ENCODE peak calls at places on chromosomes 16 and 17, in four cellular contexts. G, S, A and T are unnamed samples.

GRCh38 chr17:43745541-43745940 is 13.1 kb downstream of the SOST start:
- DNase-seq in A (no peak), G (no peak), S (no peak), T (no peak)

GRCh38 chr17:27296427-27296979 is 2.6 kb downstream of the WSB1 start:
- DNase-seq in S (no peak), A (no peak), G (no peak), T (no peak)

GRCh38 chr17:38875477-38876080 is 5.7 kb downstream of the LASP1 start:
- DNase-seq in A (no peak), S (no peak), G (peak; percentile 88), T (no peak)

GRCh38 chr17:74737299-74738050 is 419 bp downstream of the RAB37 start:
- DNase-seq in G (peak; percentile 96), S (no peak), A (peak; percentile 61), T (no peak)

GRCh38 chr17:47941998-47942490 is 673 bp downstream of the PNPO start:
- DNase-seq in A (no peak), G (no peak), S (no peak), T (no peak)

GRCh38 chr16:16009396-16009795 is 60.0 kb downstream of the ABCC1 start:
- DNase-seq in A (no peak), G (no peak), S (no peak), T (no peak)

GRCh38 chr16:89357055-89357454 is 133.3 kb downstream of the ANKRD11 start:
- DNase-seq in G (peak; percentile 83), S (no peak), A (peak; percentile 54), T (no peak)

GRCh38 chr17:44916781-44917241 is 1.5 kb upstream of the GFAP start:
- DNase-seq in G (no peak), A (no peak), S (no peak), T (no peak)

GRCh38 chr16:18788828-18789514 is 1.2 kb downstream of the RPS15A start:
- DNase-seq in G (no peak), A (no peak), S (no peak), T (no peak)

GRCh38 chr17:49830605-49831004 is 17.3 kb downstream of the TAC4 start:
- DNase-seq in A (no peak), G (no peak), S (no peak), T (no peak)

GRCh38 chr16:2749476-2749875 is 3.0 kb upstream of the SRRM2 start:
- DNase-seq in S (no peak), A (no peak), G (no peak), T (no peak)

GRCh38 chr17:57467226-57467625 is 210.9 kb downstream of the MSI2 start:
- DNase-seq in S (no peak), G (no peak), A (no peak), T (no peak)

GRCh38 chr16:30088832-30089624 is 2.7 kb downstream of the TBX6 start:
- DNase-seq in G (peak; percentile 42), A (no peak), S (no peak), T (no peak)

GRCh38 chr17:2885751-2886150 is 89.5 kb downstream of the RAP1GAP2 start:
- DNase-seq in S (no peak), A (no peak), G (no peak), T (no peak)

GRCh38 chr16:87956169-87956770 is 5.0 kb downstream of the BANP start:
- DNase-seq in S (no peak), G (peak; percentile 16), A (peak; percentile 80), T (no peak)

GRCh38 chr17:57684711-57685498 is 60.2 kb downstream of the CCDC182 start:
- DNase-seq in G (no peak), S (no peak), A (no peak), T (no peak)

GRCh38 chr17:14297161-14297851 is 3.6 kb upstream of the HS3ST3B1 start:
- DNase-seq in S (no peak), A (peak; percentile 32), G (peak; percentile 83), T (no peak)

GRCh38 chr17:43526886-43527648 is 19.1 kb downstream of the ETV4 start:
- DNase-seq in S (no peak), A (no peak), G (no peak), T (no peak)

GRCh38 chr17:82235775-82236141 is 6.9 kb downstream of the SLC16A3 start:
- DNase-seq in A (no peak), G (no peak), S (no peak), T (no peak)

GRCh38 chr16:57480754-57481230 is 5.5 kb downstream of the DOK4 start:
- DNase-seq in S (no peak), G (no peak), A (no peak), T (no peak)

GRCh38 chr17:12388206-12388605 is 277.5 kb upstream of the MYOCD start:
- DNase-seq in A (no peak), G (peak; percentile 46), S (no peak), T (no peak)

GRCh38 chr17:74712756-74713155 is at the start of gene CD300LF:
- DNase-seq in G (no peak), A (no peak), S (peak; percentile 24), T (no peak)

GRCh38 chr17:39676198-39676819 is 8.1 kb downstream of the PNMT start:
- DNase-seq in S (no peak), A (peak; percentile 46), G (no peak), T (no peak)

GRCh38 chr17:47279062-47279801 is 25.6 kb downstream of the ITGB3 start:
- DNase-seq in S (peak; percentile 67), G (peak; percentile 90), A (no peak), T (no peak)

GRCh38 chr17:13415877-13416416 is 185.8 kb downstream of the HS3ST3A1 start:
- DNase-seq in A (no peak), S (no peak), G (no peak), T (no peak)

DNA sequence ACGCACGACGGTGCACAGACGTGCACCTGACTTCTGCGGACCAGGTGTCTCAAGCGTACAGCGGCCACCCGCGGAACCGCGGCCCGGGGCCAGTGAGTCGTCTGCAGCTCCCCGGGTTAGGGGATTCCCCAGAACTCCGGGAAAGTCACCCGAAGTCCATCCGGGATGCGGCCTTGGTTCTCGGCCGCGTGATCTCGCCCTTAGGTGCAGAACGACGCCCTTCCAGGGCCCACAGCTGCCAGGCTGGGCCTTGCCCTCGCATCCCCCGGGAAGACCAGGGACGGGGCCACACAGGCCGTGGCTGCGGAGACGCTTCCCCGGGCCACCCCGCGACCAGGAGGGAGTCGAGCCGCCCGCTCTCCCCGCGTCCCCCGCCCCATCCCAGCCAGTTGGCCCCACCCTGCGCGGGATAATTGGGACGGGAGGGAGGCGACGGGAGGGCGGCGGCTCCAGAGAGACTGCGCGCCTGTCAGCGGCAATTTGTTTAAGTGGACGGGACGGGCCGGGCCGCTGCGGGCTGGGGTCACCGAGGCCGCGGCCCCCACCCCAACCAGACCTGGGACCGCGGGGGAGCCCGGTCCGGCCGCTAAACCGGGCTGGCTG is 3.6 kb upstream of the TBX2 start:
- DNase-seq in A (no peak), S (no peak), G (no peak), T (no peak)
- H3K27me3 ChIP-seq in A (peaks cover 10% of the 10 kb centered on the region), S (peaks cover 37% of the 10 kb centered on the region), G (peaks cover 37% of the 10 kb centered on the region), T (peaks cover 59% of the 10 kb centered on the region)

GRCh38 chr17:37813753-37814152 is 68.9 kb upstream of the HNF1B start:
- DNase-seq in A (no peak), G (peak; percentile 77), S (no peak), T (no peak)
- H3K27ac ChIP-seq in A (no peak overlapping the region), G (no peak overlapping the region), S (no peak overlapping the region), T (no peak overlapping the region)

DNA sequence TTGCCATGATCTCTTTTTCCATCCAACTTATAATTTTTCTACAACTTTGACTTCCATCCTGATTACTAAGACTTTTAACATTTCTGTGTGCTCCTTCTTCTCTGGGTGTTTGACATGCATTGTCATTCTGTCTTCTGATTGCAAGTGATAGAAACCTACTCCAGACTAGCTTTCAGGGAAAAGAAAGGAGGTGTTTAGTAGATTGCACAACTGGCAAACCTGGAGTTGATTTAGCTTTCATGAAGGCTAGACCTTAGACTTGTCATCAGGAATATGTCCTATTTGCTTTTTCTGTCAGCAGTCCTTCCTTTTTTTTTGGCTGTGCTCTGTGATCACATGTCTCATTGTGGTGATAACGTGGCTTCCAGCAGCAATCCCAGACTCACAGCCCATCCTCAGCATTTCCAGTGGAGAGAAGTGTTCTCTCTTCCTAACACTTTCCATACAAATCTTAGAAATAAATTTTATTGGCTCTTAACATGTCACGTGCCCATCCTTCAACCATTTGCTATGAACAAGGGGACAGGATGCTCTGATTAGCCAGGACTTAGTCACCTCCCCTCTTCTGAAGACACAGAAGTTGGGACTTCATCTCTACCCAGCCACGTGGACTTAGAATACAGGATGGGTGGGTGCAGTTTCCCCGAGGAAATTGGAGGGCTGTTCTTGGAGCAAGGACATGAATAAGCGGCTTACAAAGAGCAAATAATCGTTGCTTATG is 74.7 kb downstream of the CDH13 start:
- DNase-seq in S (no peak), G (no peak), A (no peak), T (no peak)
- H3K4me1 ChIP-seq in S (peaks cover 6% of the 10 kb centered on the region), G (no peaks in the 10 kb centered on the region), A (no peaks in the 10 kb centered on the region), T (no peaks in the 10 kb centered on the region)

DNA sequence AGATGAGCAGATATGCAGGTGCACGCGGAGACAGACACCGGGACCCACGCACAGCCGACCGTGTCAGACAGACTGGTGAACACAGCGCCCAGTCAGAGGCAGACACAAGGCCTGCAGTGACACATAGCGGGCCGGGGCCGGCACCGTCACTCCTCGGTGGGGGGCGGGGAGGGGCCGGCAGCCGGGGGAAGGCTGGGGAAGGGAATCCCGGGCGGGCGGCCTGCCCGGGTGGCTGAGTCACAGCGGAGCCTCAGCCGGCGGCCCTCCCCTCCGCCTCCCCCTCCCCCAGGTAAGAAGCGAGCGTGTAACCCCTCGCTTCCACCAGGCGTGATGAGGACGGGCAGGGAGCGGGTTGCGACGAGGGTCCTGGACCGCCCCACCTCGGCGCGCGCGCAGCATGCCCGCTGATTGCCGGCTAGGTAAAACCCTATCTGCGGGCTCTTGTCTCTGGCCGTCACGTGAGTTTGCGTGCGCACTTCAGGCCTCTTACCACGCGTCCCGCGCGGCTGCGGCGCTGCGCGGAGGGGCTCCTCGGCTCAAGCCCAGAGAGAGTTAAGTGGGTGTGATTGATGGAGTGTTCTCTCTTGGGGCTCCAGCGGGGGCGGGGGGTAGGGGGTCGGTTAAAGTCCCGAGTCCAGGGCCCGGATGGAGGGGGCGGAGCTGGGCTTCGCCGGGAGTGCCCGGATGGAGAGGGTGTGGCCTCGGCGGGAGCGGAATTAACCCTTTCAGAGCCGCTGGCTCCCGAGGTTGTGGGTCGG is 7.8 kb downstream of the KDM6B start:
- DNase-seq in G (peak; percentile 94), A (peak; percentile 97), S (peak; percentile 89), T (no peak)
- H3K27me3 ChIP-seq in G (no peaks in the 10 kb centered on the region), A (no peaks in the 10 kb centered on the region), S (no peaks in the 10 kb centered on the region), T (peaks cover 25% of the 10 kb centered on the region)

DNA sequence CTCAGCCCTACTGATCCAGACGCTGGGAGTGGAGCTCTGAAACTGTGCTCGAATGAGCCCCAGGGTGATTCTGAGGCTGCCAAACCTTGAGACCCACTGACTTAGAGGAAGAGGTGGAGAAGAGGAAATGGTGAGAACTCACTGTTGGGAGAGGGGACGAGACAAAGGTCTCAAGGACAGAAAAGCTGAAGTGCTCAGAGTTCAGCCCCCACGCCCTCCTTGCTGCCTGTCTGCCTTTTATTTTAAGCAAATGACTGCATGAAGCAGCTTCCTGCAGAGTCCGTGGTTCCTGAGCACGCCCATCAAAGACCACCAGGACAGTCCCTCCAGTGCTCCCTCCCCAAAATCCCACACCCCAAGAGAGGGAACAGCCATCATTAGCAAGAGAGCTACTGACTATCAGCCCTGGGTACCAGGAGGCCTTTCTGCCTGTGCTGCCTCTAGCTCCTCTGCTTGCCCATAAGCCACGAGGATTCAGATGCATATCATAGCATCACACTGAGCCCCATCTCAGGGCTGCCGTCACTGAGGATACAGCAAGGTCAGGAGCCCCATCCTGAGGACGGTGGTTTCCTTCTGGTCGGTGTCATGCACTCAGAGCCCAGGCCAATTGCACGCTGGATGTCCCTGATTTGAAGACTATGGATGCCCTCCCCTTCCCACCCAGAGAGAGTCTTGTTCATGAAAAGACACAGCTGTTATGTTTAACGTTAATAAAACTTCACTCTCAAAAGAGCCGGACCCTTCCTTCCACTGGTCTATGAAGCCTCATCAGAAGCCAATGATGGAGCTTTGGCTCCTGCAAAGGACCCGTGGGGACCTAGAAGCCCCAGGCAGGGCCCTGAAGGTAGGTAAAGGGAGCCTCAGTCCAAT is 20.1 kb downstream of the COTL1 start:
- DNase-seq in S (no peak), G (no peak), A (peak; percentile 46), T (no peak)
- H3K27ac ChIP-seq in S (peak overlapping the region; percentile 82), G (no peak overlapping the region), A (peak overlapping the region; percentile 34), T (no peak overlapping the region)

GRCh38 chr17:78896834-78897638 is 6.0 kb downstream of the CEP295NL start:
- DNase-seq in S (no peak), A (no peak), G (no peak), T (no peak)
- H3K4me1 ChIP-seq in S (peaks cover 79% of the 10 kb centered on the region), A (no peaks in the 10 kb centered on the region), G (no peaks in the 10 kb centered on the region), T (peaks cover 9% of the 10 kb centered on the region)